ENCODE peak calls at places on chromosomes 13 and 19, in six cellular contexts. K, F, M, E, A and Q are unnamed samples.

GRCh38 chr13:75486654-75487053 is 4.7 kb upstream of the TBC1D4 start:
- DNase-seq in K (no peak), F (no peak), M (no peak), E (no peak), A (no peak), Q (no peak)

GRCh38 chr19:44260343-44260681 is 626 bp downstream of the ZNF233 start:
- DNase-seq in K (no peak), F (no peak), M (no peak), E (no peak), A (no peak), Q (no peak)

GRCh38 chr19:18607222-18608101 is 863 bp upstream of the CRLF1 start:
- DNase-seq in K (no peak), F (no peak), M (no peak), E (peak), A (no peak), Q (no peak)

GRCh38 chr19:2059422-2060201 is 8.6 kb upstream of the MKNK2 start:
- DNase-seq in K (peak), F (no peak), M (peak), E (peak), A (peak), Q (peak)

GRCh38 chr19:18165794-18166544 is 7.6 kb upstream of the IFI30 start:
- DNase-seq in K (no peak), F (no peak), M (no peak), E (no peak), A (no peak), Q (no peak)

GRCh38 chr19:18150776-18151624 is 2.0 kb upstream of the PIK3R2 start:
- DNase-seq in K (no peak), F (no peak), M (no peak), E (no peak), A (no peak), Q (no peak)

GRCh38 chr19:28985201-28985600 is 227.8 kb downstream of the UQCRFS1 start:
- DNase-seq in K (no peak), F (no peak), M (no peak), E (no peak), A (no peak), Q (no peak)

GRCh38 chr13:30429721-30430694 is 7.7 kb downstream of the UBE2L5 start:
- DNase-seq in K (no peak), F (peak), M (no peak), E (no peak), A (peak), Q (peak)

GRCh38 chr19:15115080-15115479 is 7.9 kb downstream of the SYDE1 start:
- DNase-seq in K (no peak), F (no peak), M (peak), E (peak), A (peak), Q (peak)

GRCh38 chr13:45370922-45371406 is 30.0 kb upstream of the TPT1 start:
- DNase-seq in K (peak), F (no peak), M (peak), E (peak), A (peak), Q (peak)

GRCh38 chr13:100627142-100627541 is 38.6 kb upstream of the GGACT start:
- DNase-seq in K (no peak), F (no peak), M (no peak), E (no peak), A (no peak), Q (no peak)

GRCh38 chr13:35144496-35144895 is 202.4 kb downstream of the NBEA start:
- DNase-seq in K (no peak), F (no peak), M (no peak), E (no peak), A (no peak), Q (no peak)

GRCh38 chr19:47187023-47187655 is 43.9 kb downstream of the BBC3 start:
- DNase-seq in K (no peak), F (no peak), M (no peak), E (no peak), A (no peak), Q (no peak)

GRCh38 chr13:89816404-89816803 is 1531.1 kb upstream of the MIR17HG start:
- DNase-seq in K (no peak), F (no peak), M (no peak), E (no peak), A (no peak), Q (no peak)

GRCh38 chr19:14507704-14508246 is 10.4 kb downstream of the DNAJB1 start:
- DNase-seq in K (no peak), F (no peak), M (no peak), E (no peak), A (peak), Q (peak)

GRCh38 chr13:26584713-26585112 is 27.2 kb downstream of the WASF3 start:
- DNase-seq in K (no peak), F (peak), M (no peak), E (no peak), A (peak), Q (peak)

GRCh38 chr13:98606296-98606695 is 29.4 kb upstream of the STK24 start:
- DNase-seq in K (no peak), F (no peak), M (no peak), E (peak), A (no peak), Q (no peak)

GRCh38 chr13:102227696-102228095 is 174.2 kb downstream of the FGF14 start:
- DNase-seq in K (no peak), F (no peak), M (no peak), E (no peak), A (no peak), Q (no peak)

DNA sequence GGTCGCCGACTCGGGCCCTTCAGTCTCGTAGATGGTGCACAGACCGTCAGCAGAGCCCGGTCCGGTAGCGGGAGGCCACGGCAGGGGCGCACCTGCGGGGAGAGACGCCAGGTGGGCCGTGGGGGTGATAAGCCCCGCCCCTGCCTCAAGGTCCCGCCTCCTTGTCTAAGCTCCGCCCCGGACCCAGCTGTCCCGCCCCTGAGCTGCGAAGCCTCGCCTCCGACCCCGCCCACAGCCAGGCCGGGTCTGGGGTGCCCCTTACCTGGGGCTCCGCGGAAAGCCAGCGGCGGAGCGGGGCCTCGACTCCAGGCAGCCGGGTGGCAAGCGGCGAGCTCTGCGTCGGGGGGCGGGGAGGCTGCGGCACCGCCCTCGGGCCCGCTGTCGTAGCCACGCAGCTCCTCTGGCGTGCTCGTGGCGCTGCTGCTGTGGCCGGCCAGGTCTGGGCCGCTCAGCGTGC is 4.7 kb downstream of the PRR36 start:
- DNase-seq in K (peak), F (no peak), M (no peak), E (peak), A (peak), Q (peak)
- TF ChIP-seq CTCF in K (no peak), F (peak), M (peak), E (no peak), A (no peak), Q (no peak)

GRCh38 chr13:83881917-83882625 is at the start of gene SLITRK1:
- DNase-seq in K (peak), F (no peak), M (peak), E (no peak), A (peak), Q (peak)
- H3K4me3 ChIP-seq in K (no peak), F (peak), M (no peak), E (no peak), A (peak), Q (peak)

DNA sequence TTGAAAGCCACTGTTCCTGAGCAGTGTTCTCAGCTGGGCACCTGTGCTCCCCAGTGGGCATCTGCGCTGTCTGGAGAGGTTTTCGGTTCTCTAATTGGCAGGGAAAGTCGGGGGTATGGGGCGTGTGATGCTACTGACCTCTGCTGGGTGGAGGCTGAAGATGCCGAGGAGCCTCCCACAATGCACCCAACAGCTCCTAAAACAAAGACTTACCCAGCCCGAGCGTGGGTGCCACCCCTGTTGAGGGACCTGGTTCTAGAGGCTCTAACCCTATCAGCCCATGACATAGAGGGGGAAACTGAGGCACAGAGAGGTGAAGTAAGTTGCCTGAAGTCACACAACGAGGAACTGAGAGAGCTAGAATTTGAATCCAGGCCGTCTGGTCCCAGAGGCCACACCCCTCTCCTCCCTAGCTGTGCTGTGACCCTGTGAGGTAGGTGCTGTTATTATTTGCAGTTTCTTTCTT is 2.3 kb downstream of the SPACA4 start:
- DNase-seq in K (no peak), F (no peak), M (no peak), E (no peak), A (no peak), Q (peak)
- TF ChIP-seq CTCF in K (peak), F (peak), M (peak), E (peak), A (peak), Q (peak)

GRCh38 chr19:3881272-3882040 is 971 bp downstream of the ATCAY start:
- DNase-seq in K (no peak), F (no peak), M (no peak), E (no peak), A (no peak), Q (no peak)
- H3K4me3 ChIP-seq in K (no peak), F (no peak), M (no peak), E (no peak), A (no peak), Q (no peak)

GRCh38 chr19:10502524-10503001 is 593 bp downstream of the KEAP1 start:
- DNase-seq in K (peak), F (no peak), M (peak), E (peak), A (peak), Q (peak)
- TF ChIP-seq CTCF in K (peak), F (no peak), M (peak), E (no peak), A (peak), Q (no peak)

GRCh38 chr13:61084983-61085382 is 330.7 kb downstream of the PCDH20 start:
- DNase-seq in K (no peak), F (no peak), M (no peak), E (no peak), A (peak), Q (peak)
- H3K4me3 ChIP-seq in K (no peak), F (no peak), M (no peak), E (no peak), A (no peak), Q (no peak)

GRCh38 chr13:66691149-66691548 is 539.0 kb downstream of the PCDH9 start:
- DNase-seq in K (no peak), F (no peak), M (no peak), E (no peak), A (no peak), Q (peak)

GRCh38 chr13:66689628-66690027 is 540.5 kb downstream of the PCDH9 start:
- DNase-seq in K (no peak), F (no peak), M (no peak), E (no peak), A (peak), Q (peak)

GRCh38 chr13:66693656-66694055 is 536.5 kb downstream of the PCDH9 start:
- DNase-seq in K (no peak), F (no peak), M (no peak), E (no peak), A (no peak), Q (peak)

DNA sequence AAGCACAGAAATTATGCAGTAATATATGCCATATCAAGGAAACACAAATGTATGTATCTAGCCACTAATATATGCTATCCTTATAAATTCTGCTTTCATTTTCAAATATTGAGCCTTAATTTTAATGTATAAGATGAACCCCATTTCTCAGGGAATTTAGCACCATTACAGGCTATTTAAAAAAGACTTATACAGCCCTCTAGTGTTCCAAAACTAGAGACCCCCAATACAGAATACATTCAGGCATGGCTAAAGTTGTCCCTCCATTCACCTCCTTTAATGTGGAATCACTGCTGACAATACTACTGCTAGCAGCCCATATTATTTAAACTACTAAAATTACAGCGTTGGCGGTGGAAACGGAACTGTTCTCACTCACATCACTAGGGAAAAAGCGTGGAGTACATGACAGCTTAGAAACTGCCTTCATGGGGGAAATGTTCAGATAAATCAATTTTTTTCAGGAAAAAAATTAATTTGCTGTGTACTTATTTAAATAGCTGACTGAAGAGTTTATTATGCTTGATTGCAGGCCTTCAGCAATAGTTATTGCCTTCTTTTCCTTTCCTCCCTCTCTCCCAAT is 541.0 kb downstream of the PCDH9 start:
- DNase-seq in K (no peak), F (no peak), M (no peak), E (no peak), A (no peak), Q (peak)
- TF ChIP-seq CTCF in K (no peak), F (no peak), M (no peak), E (peak), A (peak), Q (peak)

DNA sequence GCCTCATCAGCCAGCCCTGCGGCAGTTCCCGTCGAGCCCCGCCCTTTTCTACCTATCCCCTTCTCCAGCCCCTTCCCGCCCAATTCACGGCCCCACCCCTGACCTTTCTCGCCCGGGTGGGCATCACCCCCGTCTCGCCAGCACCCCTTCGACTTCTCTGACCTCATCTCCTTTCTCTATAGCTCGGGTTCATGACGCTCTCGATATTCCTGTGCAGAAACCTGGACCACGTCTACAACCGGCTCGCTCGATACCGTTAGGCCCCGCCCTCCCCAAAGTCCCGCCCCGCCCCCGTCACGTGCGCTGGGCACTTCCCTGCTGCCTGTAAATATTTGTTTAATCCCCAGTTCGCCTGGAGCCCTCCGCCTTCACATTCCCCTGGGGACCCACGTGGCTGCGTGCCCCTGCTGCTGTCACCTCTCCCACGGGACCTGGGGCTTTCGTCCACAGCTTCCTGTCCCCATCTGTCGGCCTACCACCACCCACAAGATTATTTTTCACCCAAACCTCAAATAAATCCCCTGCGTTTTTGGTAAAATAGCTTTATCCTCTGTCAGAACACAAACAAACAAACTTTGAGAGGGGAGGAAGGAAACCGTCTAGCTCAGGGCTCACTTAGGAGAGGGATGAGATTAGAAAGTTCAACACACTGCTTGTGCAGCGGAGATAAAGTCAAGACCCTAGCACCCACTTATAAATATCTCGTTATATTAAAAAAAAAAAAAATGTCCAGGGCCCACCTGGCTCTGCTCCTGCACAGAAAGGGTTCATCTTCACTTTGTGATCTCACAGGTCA is 5.1 kb downstream of the CD37 start:
- DNase-seq in K (peak), F (no peak), M (peak), E (peak), A (no peak), Q (peak)
- H3K4me3 ChIP-seq in K (peak), F (no peak), M (peak), E (peak), A (no peak), Q (peak)

GRCh38 chr13:83827338-83827737 is 54.9 kb downstream of the SLITRK1 start:
- DNase-seq in K (no peak), F (no peak), M (no peak), E (no peak), A (no peak), Q (no peak)
- TF ChIP-seq CTCF in K (no peak), F (no peak), M (no peak), E (no peak), A (no peak), Q (no peak)

GRCh38 chr13:113318956-113319355 is 21.9 kb downstream of the LAMP1 start:
- DNase-seq in K (no peak), F (no peak), M (no peak), E (peak), A (no peak), Q (no peak)

GRCh38 chr13:113319371-113319770 is 22.3 kb downstream of the LAMP1 start:
- DNase-seq in K (no peak), F (no peak), M (no peak), E (peak), A (no peak), Q (no peak)

GRCh38 chr13:113315992-113316391 is 19.0 kb downstream of the LAMP1 start:
- DNase-seq in K (no peak), F (no peak), M (no peak), E (peak), A (no peak), Q (no peak)

GRCh38 chr13:113320226-113320875 is 23.3 kb downstream of the LAMP1 start:
- DNase-seq in K (no peak), F (no peak), M (no peak), E (peak), A (no peak), Q (no peak)

DNA sequence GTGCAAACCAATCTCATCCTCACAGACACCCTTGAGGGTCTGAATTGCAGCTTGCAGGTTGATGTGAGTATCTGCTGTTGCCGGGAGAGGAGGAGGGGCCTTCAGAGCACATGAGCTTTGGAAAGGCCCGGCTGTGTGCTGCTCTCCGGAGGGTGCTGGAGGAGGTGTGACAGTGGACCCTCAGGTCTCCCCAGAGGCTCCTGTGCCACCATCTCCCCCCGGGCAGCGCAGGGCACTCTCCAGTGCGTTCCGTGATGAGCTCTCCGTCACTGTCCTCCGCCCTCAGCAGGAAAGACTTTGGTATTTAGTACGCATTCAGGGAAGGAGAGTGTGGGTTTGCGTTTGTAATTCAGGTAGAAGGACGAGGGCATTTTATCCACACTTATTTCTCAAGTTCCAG is 20.0 kb downstream of the LAMP1 start:
- DNase-seq in K (no peak), F (no peak), M (no peak), E (peak), A (no peak), Q (no peak)
- H3K4me3 ChIP-seq in K (no peak), F (no peak), M (no peak), E (no peak), A (no peak), Q (no peak)